ENCODE peak calls at places on chromosomes 5 and 9, in six cellular contexts. Q, N, O, U, G and S are unnamed samples.
A peak's percentile ranks its signal among the peaks of the same experiment; 100 is the strongest.

GRCh38 chr5:72314571-72315172 is 5.4 kb downstream of the MRPS27 start:
- DNase-seq in G (no peak), N (no peak), U (peak; percentile 37), O (peak; percentile 57), Q (peak; percentile 26), S (peak; percentile 51)

GRCh38 chr5:149628221-149628620 is 46.9 kb downstream of the ARHGEF37 start:
- DNase-seq in O (peak; percentile 53), G (no peak), Q (no peak), N (peak; percentile 51), U (no peak), S (no peak)

GRCh38 chr5:11904270-11904906 is at the start of gene CTNND2:
- DNase-seq in Q (peak; percentile 33), U (peak; percentile 94), N (peak; percentile 64), O (peak; percentile 54), G (peak; percentile 67), S (peak; percentile 4)

GRCh38 chr5:145989428-145989827 is 53.0 kb downstream of the SH3RF2 start:
- DNase-seq in Q (no peak), U (no peak), N (no peak), O (no peak), G (no peak), S (no peak)

GRCh38 chr9:90309809-90310522 is 332.7 kb downstream of the DIRAS2 start:
- DNase-seq in O (no peak), N (no peak), Q (no peak), G (no peak), U (no peak), S (no peak)

GRCh38 chr5:88892669-88893068 is 9.7 kb upstream of the MEF2C start:
- DNase-seq in O (no peak), Q (no peak), U (no peak), G (no peak), N (no peak), S (no peak)

GRCh38 chr5:15992918-15993317 is 186.7 kb downstream of the MARCHF11 start:
- DNase-seq in O (peak; percentile 91), U (no peak), N (no peak), Q (no peak), G (no peak), S (peak; percentile 20)

GRCh38 chr5:61619777-61620518 is 287.9 kb downstream of the ZSWIM6 start:
- DNase-seq in Q (peak; percentile 46), G (no peak), N (no peak), O (no peak), U (no peak), S (no peak)

GRCh38 chr9:127132921-127133647 is 10.6 kb upstream of the ANGPTL2 start:
- DNase-seq in O (peak; percentile 37), G (no peak), N (no peak), Q (peak; percentile 70), U (peak; percentile 63), S (no peak)

GRCh38 chr5:159850192-159850573 is 66.1 kb upstream of the ADRA1B start:
- DNase-seq in N (no peak), U (peak; percentile 27), Q (no peak), O (peak; percentile 94), G (no peak), S (peak; percentile 84)

GRCh38 chr5:76641514-76642120 is 18.4 kb upstream of the F2RL2 start:
- DNase-seq in Q (peak; percentile 64), U (peak; percentile 90), G (peak; percentile 67), N (peak; percentile 64), O (peak; percentile 81), S (peak; percentile 88)

GRCh38 chr9:126114850-126115460 is 211.7 kb upstream of the MVB12B start:
- DNase-seq in G (no peak), O (peak; percentile 7), Q (no peak), U (no peak), N (no peak), S (no peak)

GRCh38 chr5:178281321-178281720 is 48.7 kb upstream of the PHYKPL start:
- DNase-seq in U (no peak), N (peak; percentile 66), O (no peak), Q (no peak), G (no peak), S (no peak)

GRCh38 chr9:99807276-99807852 is 14.3 kb upstream of the NR4A3 start:
- DNase-seq in Q (peak; percentile 65), U (peak; percentile 86), O (peak; percentile 78), G (peak; percentile 53), N (peak; percentile 65), S (peak; percentile 26)

GRCh38 chr5:74943905-74944304 is 77.7 kb upstream of the FAM169A start:
- DNase-seq in U (peak; percentile 76), G (no peak), Q (no peak), O (no peak), N (no peak), S (no peak)

GRCh38 chr9:130301483-130302286 is 36.1 kb downstream of the HMCN2 start:
- DNase-seq in Q (no peak), G (no peak), O (no peak), U (no peak), N (peak; percentile 69), S (peak; percentile 79)

GRCh38 chr5:136023935-136024645 is 4.7 kb upstream of the TGFBI start:
- DNase-seq in N (no peak), U (no peak), G (no peak), Q (no peak), O (no peak), S (peak; percentile 78)

GRCh38 chr5:58392491-58392890 is 67.4 kb downstream of the PLK2 start:
- DNase-seq in N (no peak), U (no peak), O (no peak), Q (no peak), G (no peak), S (no peak)

GRCh38 chr5:132414634-132415377 is 45.3 kb downstream of the SLC22A5 start:
- DNase-seq in O (peak; percentile 92), U (no peak), G (peak; percentile 67), N (no peak), Q (peak; percentile 58), S (no peak)

GRCh38 chr5:51226420-51226735 is 156.9 kb upstream of the ISL1 start:
- DNase-seq in G (no peak), N (no peak), U (peak; percentile 94), Q (no peak), O (peak; percentile 71), S (no peak)

GRCh38 chr5:142544946-142545652 is 140.8 kb downstream of the FGF1 start:
- DNase-seq in N (no peak), U (no peak), Q (no peak), O (no peak), G (no peak), S (no peak)

GRCh38 chr9:16824545-16825041 is 45.9 kb downstream of the BNC2 start:
- DNase-seq in G (peak; percentile 67), Q (peak; percentile 78), O (peak; percentile 86), U (peak; percentile 48), N (no peak), S (peak; percentile 45)

GRCh38 chr9:81560851-81561732 is 128.3 kb downstream of the TLE1 start:
- DNase-seq in Q (no peak), U (no peak), G (no peak), O (no peak), N (no peak), S (no peak)

GRCh38 chr5:119070578-119070827 is 384 bp upstream of the DMXL1 start:
- DNase-seq in N (no peak), G (no peak), Q (no peak), U (peak; percentile 93), O (no peak), S (no peak)

GRCh38 chr5:6765612-6766525 is 52.6 kb downstream of the TENT4A start:
- DNase-seq in O (peak; percentile 91), G (peak; percentile 77), Q (peak; percentile 74), N (peak; percentile 91), U (peak; percentile 93), S (peak; percentile 61)

GRCh38 chr5:107705390-107706014 is 34.8 kb upstream of the EFNA5 start:
- DNase-seq in U (no peak), N (no peak), O (peak; percentile 90), G (no peak), Q (no peak), S (peak; percentile 81)

GRCh38 chr5:141785135-141785534 is 93.1 kb downstream of the PCDH1 start:
- DNase-seq in G (no peak), N (no peak), U (no peak), O (no peak), Q (no peak), S (no peak)

GRCh38 chr5:57175586-57175985 is 1.7 kb downstream of the GPBP1 start:
- DNase-seq in Q (no peak), G (peak; percentile 82), O (peak; percentile 44), N (no peak), U (peak; percentile 50), S (no peak)
- H3K4me3 ChIP-seq in Q (peak overlapping the region; percentile 92), G (peak overlapping the region; percentile 95), O (peak overlapping the region; percentile 81), N (peak overlapping the region; percentile 77), U (peak overlapping the region; percentile 93), S (peak overlapping the region; percentile 92)

GRCh38 chr9:87148391-87149237 is 201.3 kb upstream of the GAS1 start:
- DNase-seq in G (no peak), U (peak; percentile 93), N (peak; percentile 76), O (peak; percentile 42), Q (peak; percentile 43), S (peak; percentile 70)
- TF ChIP-seq CTCF in G (no peak), U (peak; percentile 17), N (no peak), O (no peak), Q (no peak), S (peak; percentile 17)

GRCh38 chr5:124157320-124157719 is 589.1 kb downstream of the ZNF608 start:
- DNase-seq in N (no peak), Q (no peak), O (peak; percentile 5), U (no peak), G (peak; percentile 23), S (peak; percentile 20)
- H3K4me3 ChIP-seq in N (peak overlapping the region; percentile 12), Q (no peak overlapping the region), O (no peak overlapping the region), U (no peak overlapping the region), G (no peak overlapping the region), S (peak overlapping the region; percentile 10)

GRCh38 chr9:93683331-93684134 is 107.1 kb downstream of the PHF2 start:
- DNase-seq in G (no peak), Q (peak; percentile 2), U (no peak), N (no peak), O (no peak), S (no peak)

GRCh38 chr9:93686127-93686879 is 109.9 kb downstream of the PHF2 start:
- DNase-seq in Q (no peak), G (no peak), N (no peak), U (no peak), O (no peak), S (no peak)

GRCh38 chr9:93684161-93684765 is 107.9 kb downstream of the PHF2 start:
- DNase-seq in G (no peak), U (no peak), O (no peak), N (no peak), Q (peak; percentile 3), S (no peak)

GRCh38 chr9:93686880-93687236 is 110.5 kb downstream of the PHF2 start:
- DNase-seq in G (no peak), U (no peak), O (no peak), N (no peak), Q (no peak), S (no peak)

DNA sequence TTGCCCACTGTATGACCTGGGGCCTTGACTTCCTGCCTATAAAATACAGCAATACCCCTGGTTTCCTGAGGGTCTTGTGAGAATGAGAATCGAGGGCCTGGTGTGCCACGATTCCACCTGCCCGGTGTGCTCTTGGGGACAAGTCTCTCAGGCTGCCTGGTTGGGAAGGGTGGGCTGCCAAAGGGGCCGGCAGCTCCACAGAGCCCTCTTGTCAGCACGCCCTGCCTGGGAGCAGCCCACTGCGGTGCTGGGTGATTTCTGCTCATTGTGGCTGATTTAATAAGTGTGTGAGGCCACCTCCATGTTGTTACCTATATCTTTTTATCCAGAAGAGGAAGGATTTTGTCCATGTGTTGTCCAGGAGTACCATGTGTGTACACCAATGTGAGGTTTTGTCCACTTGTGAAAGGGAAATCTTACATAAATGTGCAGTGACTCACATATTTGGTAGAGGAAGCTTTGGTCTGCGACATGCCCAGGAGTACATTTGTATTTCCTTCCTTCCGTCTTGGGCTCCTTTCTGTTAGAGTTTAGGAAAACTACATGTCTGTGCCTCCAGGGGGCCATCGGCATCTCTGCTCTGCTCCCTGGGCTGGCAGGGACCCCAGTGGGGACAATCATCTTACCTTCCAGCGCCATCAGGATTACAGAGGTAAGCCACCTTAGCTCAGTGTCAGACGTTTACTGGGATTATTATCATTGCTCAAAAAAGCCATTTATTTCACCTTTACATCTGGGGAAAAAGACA is 108.6 kb downstream of the PHF2 start:
- DNase-seq in Q (no peak), G (no peak), O (peak; percentile 39), U (peak; percentile 51), N (no peak), S (peak; percentile 15)
- TF ChIP-seq CTCF in Q (no peak), G (no peak), O (no peak), U (peak; percentile 41), N (peak; percentile 22), S (peak; percentile 14)